ENCODE peak calls at places on chromosome 19, in five cellular contexts. One of them, this sample, is unnamed.
A peak's percentile ranks its signal among the peaks of the same experiment; 100 is the strongest.

GRCh38 chr19:18415177-18415867 is 3.9 kb upstream of the SSBP4 start:
- DNase-seq in psoas muscle: peak; percentile 86
- DNase-seq in non-pigmented ciliary epithelial cell: no peak
- DNase-seq in thoracic aorta: no peak
- DNase-seq in aorta: peak; percentile 89
- DNase-seq in this sample: no peak

GRCh38 chr19:2168619-2169424 is 5.1 kb downstream of the DOT1L start:
- DNase-seq in psoas muscle: peak; percentile 99
- DNase-seq in non-pigmented ciliary epithelial cell: peak; percentile 86
- DNase-seq in thoracic aorta: peak; percentile 99
- DNase-seq in aorta: peak; percentile 98
- DNase-seq in this sample: peak; percentile 100

GRCh38 chr19:54332149-54332548 is 6.8 kb downstream of the LILRA4 start:
- DNase-seq in psoas muscle: no peak
- DNase-seq in non-pigmented ciliary epithelial cell: no peak
- DNase-seq in thoracic aorta: no peak
- DNase-seq in aorta: no peak
- DNase-seq in this sample: no peak

GRCh38 chr19:324716-325115 is 19.9 kb downstream of the MIER2 start:
- DNase-seq in psoas muscle: no peak
- DNase-seq in non-pigmented ciliary epithelial cell: no peak
- DNase-seq in thoracic aorta: no peak
- DNase-seq in aorta: no peak
- DNase-seq in this sample: no peak

GRCh38 chr19:3504723-3505122 is 1.4 kb upstream of the FZR1 start:
- DNase-seq in psoas muscle: no peak
- DNase-seq in non-pigmented ciliary epithelial cell: no peak
- DNase-seq in thoracic aorta: no peak
- DNase-seq in aorta: no peak
- DNase-seq in this sample: no peak

GRCh38 chr19:18023596-18024212 is 15.7 kb downstream of the ARRDC2 start:
- DNase-seq in psoas muscle: peak; percentile 94
- DNase-seq in non-pigmented ciliary epithelial cell: no peak
- DNase-seq in thoracic aorta: no peak
- DNase-seq in aorta: peak; percentile 95
- DNase-seq in this sample: peak; percentile 60

GRCh38 chr19:6769006-6769637 is 1.9 kb upstream of the SH2D3A start:
- DNase-seq in psoas muscle: no peak
- DNase-seq in non-pigmented ciliary epithelial cell: no peak
- DNase-seq in thoracic aorta: no peak
- DNase-seq in aorta: no peak
- DNase-seq in this sample: no peak

GRCh38 chr19:308471-309205 is 17.4 kb upstream of the PLPP2 start:
- DNase-seq in psoas muscle: no peak
- DNase-seq in non-pigmented ciliary epithelial cell: no peak
- DNase-seq in thoracic aorta: no peak
- DNase-seq in aorta: no peak
- DNase-seq in this sample: no peak

GRCh38 chr19:14318873-14319272 is 62.4 kb upstream of the ADGRE5 start:
- DNase-seq in psoas muscle: peak; percentile 51
- DNase-seq in non-pigmented ciliary epithelial cell: no peak
- DNase-seq in thoracic aorta: no peak
- DNase-seq in aorta: no peak
- DNase-seq in this sample: no peak

GRCh38 chr19:15551183-15552004 is 43.1 kb downstream of the CYP4F22 start:
- DNase-seq in psoas muscle: peak; percentile 65
- DNase-seq in non-pigmented ciliary epithelial cell: no peak
- DNase-seq in thoracic aorta: no peak
- DNase-seq in aorta: peak; percentile 57
- DNase-seq in this sample: peak; percentile 19